ENCODE peak calls at places on chromosomes 3 and 15, in nine cellular contexts. Z is fibroblast of mammary gland; H is non-pigmented ciliary epithelial cell; T is activated naive CD8-positive, alpha-beta T cell treated with anti-CD3 and anti-CD28 coated beads, Interleukin-2, amount 50 U/mL, for 16 hours; F is NCI-H1105; S is HS-5; K is mucosa of gallbladder; M is EL; P is stromal cell of bone marrow. Y is an unnamed sample.

GRCh38 chr3:82875401-82875800 is 1114.0 kb upstream of the GBE1 start:
- DNase-seq in Z (no peak), H (peak), T (no peak), F (no peak), S (peak), K (no peak), M (no peak), P (no peak), Y (no peak)

GRCh38 chr15:35038655-35039534 is 46.2 kb downstream of the NANOGP8 start:
- DNase-seq in Z (no peak), H (peak), T (no peak), F (no peak), S (peak), K (no peak), M (peak), P (no peak), Y (peak)

GRCh38 chr15:48693474-48693873 is 48.0 kb upstream of the FBN1 start:
- DNase-seq in Z (peak), H (no peak), T (no peak), F (no peak), S (no peak), K (no peak), M (peak), P (peak), Y (no peak)

GRCh38 chr3:18247776-18248310 is 177.3 kb downstream of the SATB1 start:
- DNase-seq in Z (no peak), H (no peak), T (no peak), F (no peak), S (no peak), K (no peak), M (no peak), P (no peak), Y (no peak)

GRCh38 chr3:9213019-9213646 is 36.3 kb downstream of the SRGAP3 start:
- DNase-seq in Z (no peak), H (no peak), T (no peak), F (no peak), S (no peak), K (no peak), M (no peak), P (no peak), Y (no peak)

GRCh38 chr3:134797080-134797801 is 2.2 kb downstream of the EPHB1 start:
- DNase-seq in Z (no peak), H (no peak), T (no peak), F (no peak), S (no peak), K (no peak), M (no peak), P (no peak), Y (no peak)

GRCh38 chr3:87132801-87133200 is 94.3 kb upstream of the CHMP2B start:
- DNase-seq in Z (peak), H (no peak), T (no peak), F (no peak), S (no peak), K (no peak), M (no peak), P (no peak), Y (no peak)

GRCh38 chr15:84749111-84749991 is 959 bp downstream of the ZNF592 start:
- DNase-seq in Z (peak), H (no peak), T (no peak), F (no peak), S (no peak), K (peak), M (peak), P (no peak), Y (no peak)

GRCh38 chr3:190034446-190034845 is 86.3 kb downstream of the P3H2 start:
- DNase-seq in Z (no peak), H (no peak), T (no peak), F (no peak), S (no peak), K (no peak), M (no peak), P (no peak), Y (no peak)

GRCh38 chr15:90558182-90558581 is 28.5 kb downstream of the CRTC3 start:
- DNase-seq in Z (peak), H (no peak), T (no peak), F (no peak), S (no peak), K (peak), M (no peak), P (no peak), Y (no peak)

GRCh38 chr3:29065211-29065785 is 215.6 kb upstream of the RBMS3 start:
- DNase-seq in Z (peak), H (peak), T (no peak), F (peak), S (peak), K (peak), M (peak), P (peak), Y (peak)

GRCh38 chr15:77827860-77828259 is 195.1 kb upstream of the LINGO1 start:
- DNase-seq in Z (no peak), H (no peak), T (no peak), F (no peak), S (no peak), K (no peak), M (no peak), P (no peak), Y (no peak)

GRCh38 chr3:53880396-53881345 is 1.3 kb downstream of the ACTR8 start:
- DNase-seq in Z (peak), H (no peak), T (no peak), F (no peak), S (no peak), K (no peak), M (peak), P (no peak), Y (no peak)

GRCh38 chr3:64184621-64185020 is 40.6 kb downstream of the PRICKLE2 start:
- DNase-seq in Z (peak), H (no peak), T (no peak), F (no peak), S (no peak), K (no peak), M (peak), P (peak), Y (no peak)

GRCh38 chr15:33277689-33278088 is 33.1 kb upstream of the RYR3 start:
- DNase-seq in Z (no peak), H (no peak), T (no peak), F (no peak), S (no peak), K (no peak), M (no peak), P (no peak), Y (no peak)

GRCh38 chr15:41043276-41043675 is 72.8 kb downstream of the INO80 start:
- DNase-seq in Z (peak), H (no peak), T (no peak), F (no peak), S (no peak), K (no peak), M (peak), P (peak), Y (peak)

GRCh38 chr3:189298469-189299375 is 127.0 kb downstream of the TPRG1 start:
- DNase-seq in Z (peak), H (no peak), T (no peak), F (no peak), S (no peak), K (no peak), M (peak), P (no peak), Y (no peak)

GRCh38 chr15:60172147-60172546 is 168.0 kb downstream of the FOXB1 start:
- DNase-seq in Z (peak), H (no peak), T (no peak), F (no peak), S (no peak), K (no peak), M (peak), P (no peak), Y (no peak)

GRCh38 chr3:150384517-150385212 is 23.4 kb upstream of the TSC22D2 start:
- DNase-seq in Z (peak), H (no peak), T (no peak), F (no peak), S (no peak), K (peak), M (no peak), P (no peak), Y (no peak)

GRCh38 chr3:61562042-61562809 is 855 bp downstream of the PTPRG start:
- DNase-seq in Z (no peak), H (no peak), T (no peak), F (no peak), S (no peak), K (no peak), M (peak), P (no peak), Y (no peak)

GRCh38 chr3:56593455-56594158 is 36.6 kb downstream of the CCDC66 start:
- DNase-seq in Z (no peak), H (no peak), T (no peak), F (no peak), S (no peak), K (no peak), M (no peak), P (no peak), Y (no peak)

GRCh38 chr3:46006646-46007045 is 11.0 kb upstream of the FYCO1 start:
- DNase-seq in Z (peak), H (peak), T (no peak), F (no peak), S (peak), K (no peak), M (peak), P (peak), Y (peak)

GRCh38 chr3:160260587-160261270 is 35.5 kb downstream of the C3orf80 start:
- DNase-seq in Z (peak), H (no peak), T (no peak), F (no peak), S (peak), K (no peak), M (no peak), P (no peak), Y (no peak)

GRCh38 chr15:74340139-74340538 is 27.3 kb downstream of the CYP11A1 start:
- DNase-seq in Z (peak), H (no peak), T (no peak), F (no peak), S (peak), K (no peak), M (peak), P (no peak), Y (peak)

GRCh38 chr3:12870942-12871341 is 29.6 kb upstream of the RPL32 start:
- DNase-seq in Z (peak), H (no peak), T (no peak), F (no peak), S (no peak), K (peak), M (peak), P (peak), Y (no peak)

GRCh38 chr3:23438657-23439056 is 235.5 kb downstream of the UBE2E2 start:
- DNase-seq in Z (no peak), H (no peak), T (no peak), F (no peak), S (no peak), K (no peak), M (no peak), P (no peak), Y (no peak)